ENCODE peak calls at places on chromosome 13, in four cellular contexts. One of them, this sample, is unnamed.

GRCh38 chr13:39446865-39447264 is 156.1 kb downstream of the LHFPL6 start:
- DNase-seq in thoracic aorta: no peak
- DNase-seq in psoas muscle: no peak
- DNase-seq in heart right ventricle: no peak
- DNase-seq in this sample: no peak

GRCh38 chr13:69654392-69654791 is 453.2 kb upstream of the ATXN8OS start:
- DNase-seq in heart right ventricle: no peak
- DNase-seq in psoas muscle: no peak
- DNase-seq in thoracic aorta: no peak
- DNase-seq in this sample: no peak

GRCh38 chr13:23428183-23428528 is 5.3 kb downstream of the SACS start:
- DNase-seq in psoas muscle: no peak
- DNase-seq in thoracic aorta: no peak
- DNase-seq in heart right ventricle: no peak
- DNase-seq in this sample: no peak

GRCh38 chr13:42660367-42660965 is 86.5 kb downstream of the TNFSF11 start:
- DNase-seq in thoracic aorta: no peak
- DNase-seq in psoas muscle: no peak
- DNase-seq in heart right ventricle: no peak
- DNase-seq in this sample: no peak

GRCh38 chr13:93388701-93389100 is 162.1 kb downstream of the GPC6 start:
- DNase-seq in heart right ventricle: no peak
- DNase-seq in thoracic aorta: no peak
- DNase-seq in psoas muscle: no peak
- DNase-seq in this sample: no peak

GRCh38 chr13:51895906-51896888 is 34.4 kb downstream of the CCDC70 start:
- DNase-seq in thoracic aorta: no peak
- DNase-seq in heart right ventricle: peak; percentile 43
- DNase-seq in psoas muscle: peak; percentile 60
- DNase-seq in this sample: peak; percentile 1

GRCh38 chr13:35855531-35856019 is 275.6 kb downstream of the DCLK1 start:
- DNase-seq in heart right ventricle: no peak
- DNase-seq in psoas muscle: no peak
- DNase-seq in thoracic aorta: no peak
- DNase-seq in this sample: no peak

GRCh38 chr13:37640499-37640898 is 41.9 kb upstream of the POSTN start:
- DNase-seq in psoas muscle: no peak
- DNase-seq in thoracic aorta: no peak
- DNase-seq in heart right ventricle: no peak
- DNase-seq in this sample: no peak

GRCh38 chr13:100521912-100522490 is 66.6 kb downstream of the GGACT start:
- DNase-seq in thoracic aorta: no peak
- DNase-seq in psoas muscle: no peak
- DNase-seq in heart right ventricle: no peak
- DNase-seq in this sample: no peak

GRCh38 chr13:40379794-40380608 is 286.4 kb downstream of the FOXO1 start:
- DNase-seq in heart right ventricle: no peak
- DNase-seq in psoas muscle: no peak
- DNase-seq in thoracic aorta: no peak
- DNase-seq in this sample: no peak

GRCh38 chr13:102197193-102197592 is 204.7 kb downstream of the FGF14 start:
- DNase-seq in heart right ventricle: no peak
- DNase-seq in thoracic aorta: no peak
- DNase-seq in psoas muscle: no peak
- DNase-seq in this sample: no peak

GRCh38 chr13:47148543-47148942 is 251.7 kb upstream of the HTR2A start:
- DNase-seq in psoas muscle: no peak
- DNase-seq in heart right ventricle: no peak
- DNase-seq in thoracic aorta: no peak
- DNase-seq in this sample: no peak

GRCh38 chr13:79393564-79394249 is 12.3 kb downstream of the RBM26 start:
- DNase-seq in thoracic aorta: no peak
- DNase-seq in heart right ventricle: no peak
- DNase-seq in psoas muscle: no peak
- DNase-seq in this sample: no peak

GRCh38 chr13:24605923-24606372 is 74.3 kb upstream of the ATP12A start:
- DNase-seq in heart right ventricle: no peak
- DNase-seq in psoas muscle: no peak
- DNase-seq in thoracic aorta: no peak
- DNase-seq in this sample: no peak

GRCh38 chr13:22092791-22093545 is 422.1 kb downstream of the FGF9 start:
- DNase-seq in heart right ventricle: no peak
- DNase-seq in psoas muscle: no peak
- DNase-seq in thoracic aorta: no peak
- DNase-seq in this sample: peak; percentile 46

GRCh38 chr13:67736646-67737420 is 506.7 kb upstream of the PCDH9 start:
- DNase-seq in psoas muscle: no peak
- DNase-seq in thoracic aorta: no peak
- DNase-seq in heart right ventricle: no peak
- DNase-seq in this sample: no peak

GRCh38 chr13:110269509-110270185 is 37.3 kb downstream of the COL4A1 start:
- DNase-seq in thoracic aorta: no peak
- DNase-seq in psoas muscle: no peak
- DNase-seq in heart right ventricle: no peak
- DNase-seq in this sample: no peak

GRCh38 chr13:81106348-81106747 is 765.4 kb upstream of the SPRY2 start:
- DNase-seq in psoas muscle: no peak
- DNase-seq in heart right ventricle: no peak
- DNase-seq in thoracic aorta: no peak
- DNase-seq in this sample: no peak

GRCh38 chr13:107713314-107713713 is 502.0 kb downstream of the LIG4 start:
- DNase-seq in heart right ventricle: no peak
- DNase-seq in psoas muscle: no peak
- DNase-seq in thoracic aorta: no peak
- DNase-seq in this sample: no peak

GRCh38 chr13:44726214-44726613 is 150.1 kb upstream of the TSC22D1 start:
- DNase-seq in thoracic aorta: no peak
- DNase-seq in psoas muscle: no peak
- DNase-seq in heart right ventricle: no peak
- DNase-seq in this sample: peak; percentile 90

DNA sequence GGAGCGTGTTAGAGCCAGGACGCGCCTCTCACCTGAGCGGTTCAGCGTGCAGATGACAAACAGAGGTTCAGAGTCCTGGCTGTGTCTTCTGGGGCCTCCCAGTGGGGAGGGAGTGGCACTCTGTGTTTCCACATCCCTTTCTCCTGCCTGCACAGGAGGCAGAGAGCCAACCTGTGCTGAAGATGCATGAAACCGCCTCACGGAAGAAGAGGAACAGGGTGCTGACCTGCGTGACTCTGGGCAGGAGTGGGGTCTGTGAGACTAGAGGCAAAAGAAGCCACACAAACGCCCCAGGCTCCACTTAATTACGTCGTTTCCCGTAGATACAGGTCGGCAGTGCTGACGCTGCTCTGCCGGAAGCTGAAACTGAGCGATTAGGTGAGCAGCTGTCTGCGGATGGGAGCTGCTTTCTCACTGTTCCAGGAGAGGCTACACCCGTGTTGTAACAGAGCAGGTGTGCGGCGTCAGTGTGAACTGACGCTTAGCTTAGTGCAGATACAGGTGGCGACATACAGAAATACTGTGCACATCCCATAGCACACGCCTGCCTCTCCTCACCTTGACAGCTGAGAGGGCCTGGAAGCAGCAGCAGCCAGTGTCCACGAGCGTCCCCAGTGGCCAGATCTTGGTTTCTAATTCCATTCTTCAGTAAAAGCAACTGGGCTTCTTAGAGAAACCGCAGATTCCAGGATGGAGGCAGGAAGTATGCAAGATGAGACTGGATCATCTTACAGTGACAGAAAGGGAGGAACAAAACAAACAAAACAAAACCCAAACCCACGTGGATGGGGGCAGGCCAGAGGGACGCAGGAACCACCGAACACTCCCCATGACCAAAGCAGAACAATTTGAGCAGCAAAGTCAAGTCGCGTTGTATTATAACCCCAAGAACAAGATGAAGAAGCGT is 37.7 kb upstream of the MCF2L start:
- DNase-seq in heart right ventricle: no peak
- DNase-seq in psoas muscle: no peak
- DNase-seq in thoracic aorta: no peak
- DNase-seq in this sample: peak; percentile 37
- TF ChIP-seq CTCF in heart right ventricle: peak; percentile 53
- TF ChIP-seq CTCF in psoas muscle: peak; percentile 54
- TF ChIP-seq CTCF in thoracic aorta: peak; percentile 13
- TF ChIP-seq CTCF in this sample: peak; percentile 86

DNA sequence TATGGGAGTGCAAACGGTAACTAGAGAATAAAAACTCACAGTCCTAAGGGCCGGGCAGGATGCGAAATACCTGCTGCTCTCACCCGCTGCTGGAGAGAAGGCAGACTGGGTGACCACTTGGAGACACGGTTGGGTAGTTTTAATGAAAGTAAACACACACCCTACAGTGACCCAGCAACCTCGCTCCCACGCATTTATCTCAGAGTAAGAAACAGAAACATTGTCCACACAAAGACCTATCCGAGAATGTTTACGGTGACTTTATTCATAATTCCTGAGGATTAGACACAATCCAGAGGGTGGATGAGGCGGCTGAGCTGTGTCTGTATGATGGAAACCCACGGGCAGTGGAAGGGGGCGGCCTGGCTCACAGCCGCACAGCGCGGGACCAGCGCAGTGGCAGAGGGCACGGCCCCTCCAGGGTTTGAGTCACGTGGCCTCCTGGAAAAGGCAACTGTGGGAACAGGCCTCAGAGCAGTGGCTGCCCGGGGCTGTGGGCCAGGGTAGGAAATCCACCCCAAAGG is 73.5 kb upstream of the C13orf46 start:
- DNase-seq in thoracic aorta: no peak
- DNase-seq in psoas muscle: no peak
- DNase-seq in heart right ventricle: no peak
- DNase-seq in this sample: no peak
- H3K4me3 ChIP-seq in thoracic aorta: no peak overlapping the region
- H3K4me3 ChIP-seq in psoas muscle: no peak overlapping the region
- H3K4me3 ChIP-seq in heart right ventricle: no peak overlapping the region
- H3K4me3 ChIP-seq in this sample: no peak overlapping the region

GRCh38 chr13:113832631-113833030 is 31.2 kb downstream of the GAS6 start:
- DNase-seq in heart right ventricle: no peak
- DNase-seq in psoas muscle: peak; percentile 48
- DNase-seq in thoracic aorta: no peak
- DNase-seq in this sample: no peak

GRCh38 chr13:113833111-113833830 is 30.6 kb downstream of the GAS6 start:
- DNase-seq in heart right ventricle: no peak
- DNase-seq in thoracic aorta: no peak
- DNase-seq in psoas muscle: peak; percentile 45
- DNase-seq in this sample: no peak

GRCh38 chr13:113834496-113835200 is 29.2 kb downstream of the GAS6 start:
- DNase-seq in thoracic aorta: no peak
- DNase-seq in heart right ventricle: no peak
- DNase-seq in psoas muscle: peak; percentile 59
- DNase-seq in this sample: no peak

GRCh38 chr13:113831061-113831460 is 32.8 kb downstream of the GAS6 start:
- DNase-seq in heart right ventricle: no peak
- DNase-seq in thoracic aorta: no peak
- DNase-seq in psoas muscle: peak; percentile 45
- DNase-seq in this sample: no peak

GRCh38 chr13:113832204-113832603 is 31.7 kb downstream of the GAS6 start:
- DNase-seq in heart right ventricle: no peak
- DNase-seq in psoas muscle: peak; percentile 57
- DNase-seq in thoracic aorta: no peak
- DNase-seq in this sample: no peak
- H3K36me3 ChIP-seq in heart right ventricle: peaks cover 10% of the 10 kb centered on the region
- H3K36me3 ChIP-seq in psoas muscle: peaks cover 59% of the 10 kb centered on the region
- H3K36me3 ChIP-seq in thoracic aorta: peaks cover 66% of the 10 kb centered on the region
- H3K36me3 ChIP-seq in this sample: peaks cover 52% of the 10 kb centered on the region

DNA sequence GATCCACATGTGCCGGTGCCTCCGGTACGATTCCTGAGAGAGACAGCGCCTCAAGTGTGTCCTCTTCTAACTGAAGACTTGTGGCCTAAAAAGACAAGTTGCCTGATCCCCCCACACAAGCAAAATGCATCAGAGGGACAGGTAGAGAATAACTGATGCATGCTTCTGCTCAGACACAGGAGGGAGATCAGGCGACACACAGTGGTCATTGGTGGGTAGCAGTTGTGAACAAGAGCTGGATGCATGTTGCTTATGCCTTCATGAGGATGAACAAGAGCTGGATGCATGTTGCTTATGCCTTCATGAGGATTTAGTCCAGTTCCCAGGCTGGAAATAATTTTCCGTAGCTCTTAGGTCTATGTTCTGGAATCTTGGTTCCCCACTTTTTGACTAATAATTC is 505.6 kb downstream of the MYO16 start:
- DNase-seq in heart right ventricle: no peak
- DNase-seq in thoracic aorta: no peak
- DNase-seq in psoas muscle: no peak
- DNase-seq in this sample: no peak
- TF ChIP-seq CTCF in heart right ventricle: no peak
- TF ChIP-seq CTCF in thoracic aorta: no peak
- TF ChIP-seq CTCF in psoas muscle: no peak
- TF ChIP-seq CTCF in this sample: no peak

GRCh38 chr13:27421101-27421881 is 3.1 kb upstream of the GTF3A start:
- DNase-seq in heart right ventricle: no peak
- DNase-seq in thoracic aorta: no peak
- DNase-seq in psoas muscle: no peak
- DNase-seq in this sample: no peak

GRCh38 chr13:27425151-27425917 is 915 bp downstream of the GTF3A start:
- DNase-seq in heart right ventricle: no peak
- DNase-seq in psoas muscle: no peak
- DNase-seq in thoracic aorta: no peak
- DNase-seq in this sample: no peak

GRCh38 chr13:27425918-27426630 is 1.7 kb downstream of the GTF3A start:
- DNase-seq in thoracic aorta: peak; percentile 30
- DNase-seq in heart right ventricle: peak; percentile 75
- DNase-seq in psoas muscle: peak; percentile 88
- DNase-seq in this sample: no peak

GRCh38 chr13:27424246-27425150 is at the start of gene GTF3A:
- DNase-seq in heart right ventricle: peak; percentile 81
- DNase-seq in thoracic aorta: peak; percentile 28
- DNase-seq in psoas muscle: peak; percentile 93
- DNase-seq in this sample: peak; percentile 21

GRCh38 chr13:27423333-27423732 is 1.1 kb upstream of the GTF3A start:
- DNase-seq in psoas muscle: no peak
- DNase-seq in thoracic aorta: no peak
- DNase-seq in heart right ventricle: no peak
- DNase-seq in this sample: no peak
- H3K4me3 ChIP-seq in psoas muscle: no peak overlapping the region
- H3K4me3 ChIP-seq in thoracic aorta: no peak overlapping the region
- H3K4me3 ChIP-seq in heart right ventricle: no peak overlapping the region
- H3K4me3 ChIP-seq in this sample: no peak overlapping the region

GRCh38 chr13:33242984-33243617 is 42.5 kb downstream of the STARD13 start:
- DNase-seq in thoracic aorta: no peak
- DNase-seq in psoas muscle: no peak
- DNase-seq in heart right ventricle: no peak
- DNase-seq in this sample: no peak
- H3K36me3 ChIP-seq in thoracic aorta: no peaks in the 10 kb centered on the region
- H3K36me3 ChIP-seq in psoas muscle: no peaks in the 10 kb centered on the region
- H3K36me3 ChIP-seq in heart right ventricle: no peaks in the 10 kb centered on the region
- H3K36me3 ChIP-seq in this sample: peaks cover 2% of the 10 kb centered on the region

GRCh38 chr13:98761979-98762616 is 9.6 kb upstream of the SLC15A1 start:
- DNase-seq in thoracic aorta: no peak
- DNase-seq in psoas muscle: no peak
- DNase-seq in heart right ventricle: no peak
- DNase-seq in this sample: no peak
- TF ChIP-seq CTCF in thoracic aorta: no peak
- TF ChIP-seq CTCF in psoas muscle: no peak
- TF ChIP-seq CTCF in heart right ventricle: no peak
- TF ChIP-seq CTCF in this sample: peak; percentile 4

DNA sequence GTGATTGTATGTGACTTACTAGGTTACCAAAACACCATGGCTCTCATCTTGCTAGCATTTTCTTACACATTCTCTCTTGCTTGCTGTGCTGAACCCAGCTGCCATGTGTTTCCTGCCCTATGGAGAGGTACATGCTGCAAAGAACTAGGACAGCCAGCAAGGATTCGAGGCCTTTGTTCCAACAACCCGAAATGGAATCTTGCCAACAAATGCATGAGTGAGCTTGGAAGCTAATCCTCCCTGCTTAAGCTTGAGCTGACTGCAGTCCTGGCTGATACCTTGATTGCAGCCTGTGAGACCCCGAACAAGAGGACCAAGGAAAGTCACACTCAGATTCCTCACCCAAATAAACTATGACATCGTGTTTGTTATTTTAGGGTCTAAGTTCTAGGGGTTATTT is 651.2 kb downstream of the SLITRK6 start:
- DNase-seq in heart right ventricle: no peak
- DNase-seq in thoracic aorta: no peak
- DNase-seq in psoas muscle: no peak
- DNase-seq in this sample: no peak
- H3K4me3 ChIP-seq in heart right ventricle: no peak overlapping the region
- H3K4me3 ChIP-seq in thoracic aorta: no peak overlapping the region
- H3K4me3 ChIP-seq in psoas muscle: no peak overlapping the region
- H3K4me3 ChIP-seq in this sample: no peak overlapping the region